ENCODE peak calls at places on chromosomes 6 and 20, in nine cellular contexts. One of them, this sample, is unnamed.

GRCh38 chr20:1122388-1123315 is 4.2 kb downstream of the PSMF1 start:
- DNase-seq in tibial artery: peak
- DNase-seq in astrocyte of the spinal cord: peak
- DNase-seq in putamen: peak
- DNase-seq in HFFc6: peak
- DNase-seq in Ammon's horn: peak
- DNase-seq in stimulated activated CD8-positive, alpha-beta memory T cell treated with anti-CD3 and anti-CD28 coated beads, Interleukin-12 subunit alpha, Interleukin-12 subunit beta, amount 100 ng/mL, for 4 hours: no peak
- DNase-seq in fibroblast of the aortic adventitia: peak
- DNase-seq in glutamatergic neuron: no peak
- DNase-seq in this sample: peak

GRCh38 chr20:58073945-58074920 is 154.2 kb downstream of the ANKRD60 start:
- DNase-seq in tibial artery: peak
- DNase-seq in Ammon's horn: no peak
- DNase-seq in astrocyte of the spinal cord: peak
- DNase-seq in putamen: no peak
- DNase-seq in fibroblast of the aortic adventitia: peak
- DNase-seq in glutamatergic neuron: no peak
- DNase-seq in stimulated activated CD8-positive, alpha-beta memory T cell treated with anti-CD3 and anti-CD28 coated beads, Interleukin-12 subunit alpha, Interleukin-12 subunit beta, amount 100 ng/mL, for 4 hours: no peak
- DNase-seq in HFFc6: peak
- DNase-seq in this sample: no peak

GRCh38 chr6:127824061-127824460 is 76.8 kb downstream of the THEMIS start:
- DNase-seq in astrocyte of the spinal cord: no peak
- DNase-seq in tibial artery: no peak
- DNase-seq in stimulated activated CD8-positive, alpha-beta memory T cell treated with anti-CD3 and anti-CD28 coated beads, Interleukin-12 subunit alpha, Interleukin-12 subunit beta, amount 100 ng/mL, for 4 hours: no peak
- DNase-seq in putamen: no peak
- DNase-seq in Ammon's horn: no peak
- DNase-seq in glutamatergic neuron: no peak
- DNase-seq in fibroblast of the aortic adventitia: no peak
- DNase-seq in HFFc6: no peak
- DNase-seq in this sample: no peak

GRCh38 chr6:112360498-112360897 is 13.4 kb downstream of the RFPL4B start:
- DNase-seq in stimulated activated CD8-positive, alpha-beta memory T cell treated with anti-CD3 and anti-CD28 coated beads, Interleukin-12 subunit alpha, Interleukin-12 subunit beta, amount 100 ng/mL, for 4 hours: no peak
- DNase-seq in fibroblast of the aortic adventitia: no peak
- DNase-seq in Ammon's horn: no peak
- DNase-seq in putamen: no peak
- DNase-seq in glutamatergic neuron: no peak
- DNase-seq in astrocyte of the spinal cord: no peak
- DNase-seq in HFFc6: no peak
- DNase-seq in tibial artery: no peak
- DNase-seq in this sample: no peak

GRCh38 chr6:161228911-161229591 is 44.8 kb downstream of the AGPAT4 start:
- DNase-seq in Ammon's horn: peak
- DNase-seq in stimulated activated CD8-positive, alpha-beta memory T cell treated with anti-CD3 and anti-CD28 coated beads, Interleukin-12 subunit alpha, Interleukin-12 subunit beta, amount 100 ng/mL, for 4 hours: no peak
- DNase-seq in glutamatergic neuron: no peak
- DNase-seq in fibroblast of the aortic adventitia: peak
- DNase-seq in putamen: peak
- DNase-seq in HFFc6: peak
- DNase-seq in tibial artery: no peak
- DNase-seq in astrocyte of the spinal cord: peak
- DNase-seq in this sample: no peak

GRCh38 chr6:47512872-47513271 is 35.3 kb downstream of the CD2AP start:
- DNase-seq in glutamatergic neuron: no peak
- DNase-seq in HFFc6: no peak
- DNase-seq in tibial artery: no peak
- DNase-seq in fibroblast of the aortic adventitia: no peak
- DNase-seq in stimulated activated CD8-positive, alpha-beta memory T cell treated with anti-CD3 and anti-CD28 coated beads, Interleukin-12 subunit alpha, Interleukin-12 subunit beta, amount 100 ng/mL, for 4 hours: no peak
- DNase-seq in Ammon's horn: no peak
- DNase-seq in putamen: no peak
- DNase-seq in astrocyte of the spinal cord: peak
- DNase-seq in this sample: no peak

GRCh38 chr6:75349262-75349984 is 64.8 kb upstream of the TMEM30A start:
- DNase-seq in Ammon's horn: no peak
- DNase-seq in tibial artery: no peak
- DNase-seq in putamen: no peak
- DNase-seq in glutamatergic neuron: peak
- DNase-seq in stimulated activated CD8-positive, alpha-beta memory T cell treated with anti-CD3 and anti-CD28 coated beads, Interleukin-12 subunit alpha, Interleukin-12 subunit beta, amount 100 ng/mL, for 4 hours: no peak
- DNase-seq in fibroblast of the aortic adventitia: peak
- DNase-seq in HFFc6: peak
- DNase-seq in astrocyte of the spinal cord: peak
- DNase-seq in this sample: no peak

GRCh38 chr20:57849126-57849867 is 139.5 kb upstream of the PMEPA1 start:
- DNase-seq in tibial artery: no peak
- DNase-seq in glutamatergic neuron: no peak
- DNase-seq in Ammon's horn: no peak
- DNase-seq in HFFc6: no peak
- DNase-seq in stimulated activated CD8-positive, alpha-beta memory T cell treated with anti-CD3 and anti-CD28 coated beads, Interleukin-12 subunit alpha, Interleukin-12 subunit beta, amount 100 ng/mL, for 4 hours: no peak
- DNase-seq in putamen: no peak
- DNase-seq in fibroblast of the aortic adventitia: peak
- DNase-seq in astrocyte of the spinal cord: no peak
- DNase-seq in this sample: no peak

GRCh38 chr6:148431413-148431812 is 88.8 kb downstream of the SASH1 start:
- DNase-seq in fibroblast of the aortic adventitia: no peak
- DNase-seq in Ammon's horn: no peak
- DNase-seq in putamen: no peak
- DNase-seq in stimulated activated CD8-positive, alpha-beta memory T cell treated with anti-CD3 and anti-CD28 coated beads, Interleukin-12 subunit alpha, Interleukin-12 subunit beta, amount 100 ng/mL, for 4 hours: no peak
- DNase-seq in glutamatergic neuron: no peak
- DNase-seq in HFFc6: no peak
- DNase-seq in astrocyte of the spinal cord: no peak
- DNase-seq in tibial artery: no peak
- DNase-seq in this sample: no peak

GRCh38 chr6:113750148-113750547 is 107.0 kb upstream of the MARCKS start:
- DNase-seq in fibroblast of the aortic adventitia: no peak
- DNase-seq in tibial artery: no peak
- DNase-seq in HFFc6: no peak
- DNase-seq in stimulated activated CD8-positive, alpha-beta memory T cell treated with anti-CD3 and anti-CD28 coated beads, Interleukin-12 subunit alpha, Interleukin-12 subunit beta, amount 100 ng/mL, for 4 hours: no peak
- DNase-seq in astrocyte of the spinal cord: no peak
- DNase-seq in glutamatergic neuron: no peak
- DNase-seq in putamen: no peak
- DNase-seq in Ammon's horn: no peak
- DNase-seq in this sample: no peak

GRCh38 chr6:75204222-75204958 is 1.5 kb downstream of the COL12A1 start:
- DNase-seq in tibial artery: peak
- DNase-seq in astrocyte of the spinal cord: peak
- DNase-seq in stimulated activated CD8-positive, alpha-beta memory T cell treated with anti-CD3 and anti-CD28 coated beads, Interleukin-12 subunit alpha, Interleukin-12 subunit beta, amount 100 ng/mL, for 4 hours: no peak
- DNase-seq in putamen: peak
- DNase-seq in fibroblast of the aortic adventitia: peak
- DNase-seq in HFFc6: peak
- DNase-seq in glutamatergic neuron: peak
- DNase-seq in Ammon's horn: peak
- DNase-seq in this sample: no peak

This sample was measured in T-helper 1 cell.